ENCODE peak calls at places on chromosome X, in ten cellular contexts. E, G, H, N, X, W, J, S, M and L are unnamed samples.

GRCh38 chrX:96480081-96480480 is 204.6 kb upstream of the DIAPH2 start:
- DNase-seq in G (peak), N (no peak), E (no peak), M (no peak), X (no peak), W (no peak), H (no peak), J (no peak), S (no peak), L (peak)

GRCh38 chrX:30275498-30275897 is 28.6 kb downstream of the MAGEB1 start:
- DNase-seq in W (no peak), N (no peak), S (no peak), E (no peak), J (no peak), G (peak), H (no peak), X (no peak), M (no peak), L (peak)

GRCh38 chrX:95823796-95824195 is 860.8 kb upstream of the DIAPH2 start:
- DNase-seq in W (no peak), X (no peak), H (no peak), M (no peak), N (no peak), E (no peak), G (no peak), S (no peak), J (no peak), L (no peak)

GRCh38 chrX:291411-291901 is 10.3 kb downstream of the PLCXD1 start:
- DNase-seq in J (no peak), E (no peak), M (no peak), S (no peak), G (no peak), N (no peak), H (no peak), X (no peak), W (no peak), L (no peak)

GRCh38 chrX:17376381-17377046 is 1.5 kb downstream of the NHS start:
- DNase-seq in J (no peak), N (no peak), M (no peak), E (no peak), S (no peak), X (no peak), W (no peak), G (no peak), H (no peak), L (no peak)

GRCh38 chrX:130482871-130483270 is 81.1 kb downstream of the RBMX2 start:
- DNase-seq in G (no peak), H (peak), X (no peak), N (no peak), M (no peak), W (no peak), E (no peak), J (no peak), S (no peak), L (no peak)

GRCh38 chrX:140572724-140573123 is 67.9 kb upstream of the SOX3 start:
- DNase-seq in X (no peak), M (peak), S (peak), W (no peak), N (no peak), J (peak), H (peak), G (peak), E (peak), L (peak)

GRCh38 chrX:45788315-45788714 is 587.6 kb upstream of the DIPK2B start:
- DNase-seq in W (no peak), G (peak), M (no peak), J (no peak), N (no peak), E (no peak), H (no peak), X (no peak), S (no peak), L (peak)

GRCh38 chrX:154010330-154011087 is 9.2 kb downstream of the IRAK1 start:
- DNase-seq in M (no peak), W (no peak), H (no peak), N (no peak), J (no peak), X (no peak), E (no peak), S (no peak), G (no peak), L (no peak)

GRCh38 chrX:68238568-68238967 is 194.7 kb downstream of the OPHN1 start:
- DNase-seq in M (no peak), N (no peak), E (no peak), S (no peak), G (no peak), X (no peak), W (no peak), H (no peak), J (no peak), L (peak)

GRCh38 chrX:130173190-130173895 is 1.6 kb downstream of the RAB33A start:
- DNase-seq in H (no peak), G (peak), J (peak), N (no peak), S (no peak), M (no peak), W (no peak), X (no peak), E (no peak), L (peak)

GRCh38 chrX:49959602-49960001 is 37.2 kb downstream of the CLCN5 start:
- DNase-seq in J (no peak), N (no peak), W (no peak), M (no peak), S (no peak), G (no peak), X (no peak), H (no peak), E (no peak), L (no peak)

GRCh38 chrX:154607370-154607769 is 11.7 kb downstream of the CTAG1B start:
- DNase-seq in E (no peak), S (no peak), N (no peak), W (no peak), J (no peak), M (no peak), G (no peak), X (no peak), H (peak), L (no peak)

GRCh38 chrX:38313190-38313589 is 14.1 kb downstream of the RPGR start:
- DNase-seq in X (no peak), S (no peak), N (no peak), W (no peak), E (no peak), J (no peak), M (no peak), H (no peak), G (peak), L (no peak)

GRCh38 chrX:131944936-131945902 is 77.9 kb upstream of the STK26 start:
- DNase-seq in J (no peak), H (no peak), N (no peak), G (no peak), E (no peak), W (no peak), M (no peak), X (no peak), S (no peak), L (no peak)

GRCh38 chrX:155949098-155949497 is 48.4 kb upstream of the IL9R start:
- DNase-seq in N (no peak), J (no peak), H (peak), W (no peak), S (no peak), M (no peak), E (no peak), X (no peak), G (no peak), L (no peak)

GRCh38 chrX:39445336-39445735 is 644.1 kb downstream of the MID1IP1 start:
- DNase-seq in W (peak), H (no peak), M (no peak), X (no peak), S (no peak), E (peak), N (peak), G (peak), J (no peak), L (peak)

GRCh38 chrX:102745513-102746133 is 25.1 kb downstream of the GPRASP3 start:
- DNase-seq in H (no peak), X (no peak), E (no peak), G (no peak), N (no peak), M (no peak), J (no peak), S (no peak), W (peak), L (no peak)

GRCh38 chrX:153968754-153969124 is 2.9 kb downstream of the HCFC1 start:
- DNase-seq in H (no peak), J (peak), M (no peak), W (no peak), N (no peak), G (no peak), E (no peak), X (no peak), S (no peak), L (peak)

GRCh38 chrX:129721414-129721813 is 17.4 kb upstream of the XPNPEP2 start:
- DNase-seq in E (no peak), H (no peak), N (no peak), G (no peak), S (no peak), X (no peak), W (no peak), J (no peak), M (no peak), L (no peak)

GRCh38 chrX:47458528-47458927 is 24.5 kb downstream of the ZNF41 start:
- DNase-seq in H (no peak), S (no peak), G (no peak), X (no peak), E (no peak), W (no peak), J (no peak), M (no peak), N (no peak), L (no peak)

GRCh38 chrX:2449135-2449886 is 51.5 kb downstream of the DHRSX start:
- DNase-seq in W (no peak), H (no peak), X (no peak), S (no peak), G (no peak), N (no peak), J (no peak), M (no peak), E (no peak), L (no peak)

GRCh38 chrX:11264925-11265324 is 28.3 kb upstream of the AMELX start:
- DNase-seq in J (no peak), S (no peak), G (no peak), M (no peak), E (no peak), H (no peak), X (no peak), W (no peak), N (no peak), L (no peak)

GRCh38 chrX:153960077-153960476 is 11.5 kb downstream of the HCFC1 start:
- DNase-seq in N (no peak), S (no peak), M (no peak), G (no peak), J (no peak), H (no peak), E (no peak), W (no peak), X (no peak), L (no peak)

GRCh38 chrX:151161690-151162089 is 14.7 kb upstream of the GPR50 start:
- DNase-seq in J (no peak), G (no peak), X (no peak), H (no peak), N (no peak), S (no peak), W (no peak), M (no peak), E (no peak), L (no peak)

GRCh38 chrX:13996650-13997049 is 33.0 kb downstream of the GEMIN8 start:
- DNase-seq in G (no peak), N (no peak), S (no peak), J (no peak), E (no peak), M (peak), H (peak), X (no peak), W (no peak), L (no peak)

GRCh38 chrX:29419774-29420553 is 795.4 kb upstream of the MAGEB2 start:
- DNase-seq in J (no peak), G (no peak), M (no peak), E (no peak), N (no peak), S (no peak), W (no peak), X (no peak), H (no peak), L (peak)

GRCh38 chrX:110394653-110395052 is 36.0 kb downstream of the RTL9 start:
- DNase-seq in J (no peak), W (no peak), H (no peak), E (no peak), G (peak), N (no peak), S (no peak), M (no peak), X (no peak), L (no peak)

GRCh38 chrX:68997911-68998310 is 167.3 kb downstream of the PJA1 start:
- DNase-seq in W (no peak), J (no peak), N (no peak), S (no peak), M (no peak), H (no peak), E (no peak), G (peak), X (no peak), L (peak)

GRCh38 chrX:42746606-42747005 is 31.4 kb downstream of the PPP1R2C start:
- DNase-seq in E (no peak), W (no peak), G (no peak), M (no peak), X (no peak), S (no peak), J (no peak), N (no peak), H (no peak), L (no peak)

GRCh38 chrX:154836163-154836562 is 1.7 kb upstream of the SMIM9 start:
- DNase-seq in S (no peak), J (no peak), E (no peak), G (no peak), H (no peak), M (no peak), N (no peak), X (no peak), W (no peak), L (no peak)

GRCh38 chrX:115452256-115452655 is 108.7 kb upstream of the PLS3 start:
- DNase-seq in X (no peak), E (no peak), H (no peak), N (no peak), M (no peak), S (no peak), G (peak), J (no peak), W (no peak), L (peak)